ENCODE peak calls at places on chromosomes 6 and 20, in seven cellular contexts. F is retinal pigment epithelial cell, M is tibial artery, N is AG04449, L is choroid plexus epithelial cell, T is fibroblast of pulmonary artery, Y is H7. D is an unnamed sample.

GRCh38 chr6:47092249-47092648 is 50.1 kb upstream of the ADGRF1 start:
- DNase-seq in Y (no peak), T (peak; percentile 48), L (no peak), N (no peak), F (peak; percentile 46), M (no peak), D (no peak)

GRCh38 chr6:18263561-18264337 is 581 bp downstream of the DEK start:
- DNase-seq in L (peak; percentile 53), Y (peak; percentile 88), T (peak; percentile 62), M (peak; percentile 50), F (no peak), N (no peak), D (no peak)

GRCh38 chr6:41779793-41780622 is at the start of gene FRS3:
- DNase-seq in F (peak; percentile 65), M (peak; percentile 97), T (peak; percentile 97), L (peak; percentile 95), Y (peak; percentile 100), N (peak; percentile 31), D (peak; percentile 73)

GRCh38 chr6:169803816-169804340 is 52.5 kb downstream of the ERMARD start:
- DNase-seq in N (no peak), M (no peak), L (no peak), T (no peak), F (no peak), Y (no peak), D (no peak)

GRCh38 chr6:31354248-31354647 is 2.7 kb downstream of the HLA-B start:
- DNase-seq in N (no peak), T (no peak), Y (no peak), L (no peak), M (no peak), F (no peak), D (no peak)

GRCh38 chr20:37081717-37082289 is 14.0 kb downstream of the RBL1 start:
- DNase-seq in F (no peak), M (peak; percentile 31), N (no peak), Y (no peak), T (no peak), L (peak; percentile 52), D (no peak)

GRCh38 chr20:60034231-60035110 is 76.2 kb downstream of the CDH26 start:
- DNase-seq in N (no peak), M (no peak), L (no peak), F (no peak), Y (no peak), T (no peak), D (no peak)

GRCh38 chr6:17866876-17867444 is 120.5 kb downstream of the KIF13A start:
- DNase-seq in L (peak; percentile 68), T (no peak), M (no peak), F (no peak), Y (no peak), N (no peak), D (no peak)

GRCh38 chr6:19866900-19867627 is 29.9 kb downstream of the ID4 start:
- DNase-seq in T (peak; percentile 34), M (no peak), Y (no peak), L (peak; percentile 82), N (no peak), F (peak; percentile 44), D (no peak)

GRCh38 chr20:2708665-2709064 is 16.1 kb downstream of the EBF4 start:
- DNase-seq in Y (no peak), L (no peak), N (no peak), M (no peak), T (no peak), F (no peak), D (no peak)

GRCh38 chr20:62588458-62589149 is 53.7 kb upstream of the SLCO4A1 start:
- DNase-seq in M (no peak), Y (no peak), N (no peak), F (no peak), T (no peak), L (no peak), D (no peak)

GRCh38 chr20:50959543-50960126 is 1.0 kb downstream of the MOCS3 start:
- DNase-seq in Y (no peak), T (no peak), N (no peak), M (no peak), L (no peak), F (no peak), D (no peak)

GRCh38 chr6:143337201-143337949 is 113.1 kb downstream of the ADAT2 start:
- DNase-seq in Y (peak; percentile 71), M (no peak), L (peak; percentile 16), T (peak; percentile 23), N (no peak), F (no peak), D (no peak)

GRCh38 chr20:38272961-38273360 is 12.4 kb upstream of the KIAA1755 start:
- DNase-seq in N (no peak), F (no peak), M (no peak), Y (no peak), L (peak; percentile 91), T (peak; percentile 62), D (peak; percentile 47)

GRCh38 chr6:21984135-21984534 is 312.7 kb downstream of the PRL start:
- DNase-seq in Y (no peak), N (no peak), M (no peak), L (no peak), F (no peak), T (no peak), D (no peak)

GRCh38 chr6:21986703-21987102 is 310.1 kb downstream of the PRL start:
- DNase-seq in F (no peak), L (peak; percentile 38), Y (no peak), T (no peak), M (no peak), N (no peak), D (no peak)

GRCh38 chr6:21984551-21984950 is 312.3 kb downstream of the PRL start:
- DNase-seq in N (no peak), T (no peak), L (no peak), Y (no peak), M (no peak), F (no peak), D (no peak)

GRCh38 chr6:21985904-21986303 is 310.9 kb downstream of the PRL start:
- DNase-seq in M (no peak), Y (no peak), L (no peak), N (no peak), T (no peak), F (no peak), D (no peak)

DNA sequence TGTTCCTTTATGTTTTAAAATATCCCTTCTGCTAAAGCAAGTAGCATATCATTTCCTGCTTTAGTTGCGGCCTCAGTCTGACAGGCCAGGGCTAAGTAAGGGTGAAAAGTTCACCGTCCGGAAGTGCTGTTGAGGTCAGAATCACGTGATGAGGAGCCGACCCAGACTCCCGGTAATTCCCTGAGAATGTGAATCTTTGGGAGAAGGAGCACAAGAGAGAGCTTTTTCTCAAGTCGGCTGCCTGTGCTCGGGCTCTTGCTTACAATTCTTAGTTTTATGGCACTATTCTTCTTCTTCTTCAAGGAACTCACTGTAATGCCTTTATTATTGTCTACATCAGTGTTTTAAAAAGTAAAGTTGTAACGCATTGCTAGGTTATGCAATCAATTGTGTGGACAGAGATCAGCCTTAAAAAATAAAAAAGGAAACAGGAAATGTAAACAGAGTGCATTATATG is 309.3 kb downstream of the PRL start:
- DNase-seq in Y (peak; percentile 50), M (peak; percentile 77), F (peak; percentile 97), N (peak; percentile 82), L (peak; percentile 95), T (peak; percentile 97), D (peak; percentile 62)
- H3K4me3 ChIP-seq in Y (no peak overlapping the region), M (peak overlapping the region; percentile 17), F (peak overlapping the region; percentile 25), N (no peak overlapping the region), L (peak overlapping the region; percentile 44), T (peak overlapping the region; percentile 32), D (no peak overlapping the region)

GRCh38 chr6:138161118-138161433 is 663 bp upstream of the ARFGEF3 start:
- DNase-seq in M (no peak), Y (no peak), F (no peak), T (no peak), L (no peak), N (no peak), D (no peak)
- H3K4me3 ChIP-seq in M (peak overlapping the region; percentile 44), Y (peak overlapping the region; percentile 85), F (peak overlapping the region; percentile 48), T (peak overlapping the region; percentile 30), L (peak overlapping the region; percentile 49), N (peak overlapping the region; percentile 53), D (peak overlapping the region; percentile 71)

GRCh38 chr6:8054276-8054675 is 9.9 kb downstream of the BLOC1S5 start:
- DNase-seq in T (peak; percentile 28), M (no peak), L (no peak), Y (no peak), F (no peak), N (no peak), D (no peak)
- H3K4me3 ChIP-seq in T (no peak overlapping the region), M (no peak overlapping the region), L (no peak overlapping the region), Y (no peak overlapping the region), F (no peak overlapping the region), N (no peak overlapping the region), D (no peak overlapping the region)

GRCh38 chr6:36128793-36129192 is 1.5 kb upstream of the MAPK13 start:
- DNase-seq in T (no peak), Y (peak; percentile 12), N (no peak), L (no peak), F (no peak), M (no peak), D (no peak)

GRCh38 chr6:36131517-36132220 is 1.4 kb downstream of the MAPK13 start:
- DNase-seq in T (peak; percentile 85), Y (peak; percentile 40), M (peak; percentile 24), L (peak; percentile 76), N (no peak), F (no peak), D (peak; percentile 33)

GRCh38 chr6:36129889-36130671 is at the start of gene MAPK13:
- DNase-seq in N (no peak), M (peak; percentile 19), Y (peak; percentile 92), T (peak; percentile 29), F (no peak), L (peak; percentile 45), D (no peak)

GRCh38 chr6:36132221-36132895 is 2.0 kb downstream of the MAPK13 start:
- DNase-seq in M (peak; percentile 15), Y (peak; percentile 37), F (no peak), L (no peak), N (no peak), T (no peak), D (no peak)

GRCh38 chr6:36130672-36131516 is 581 bp downstream of the MAPK13 start:
- DNase-seq in L (peak; percentile 19), T (peak; percentile 34), F (no peak), M (peak; percentile 21), N (no peak), Y (peak; percentile 85), D (no peak)
- H3K4me3 ChIP-seq in L (peak overlapping the region; percentile 47), T (peak overlapping the region; percentile 27), F (peak overlapping the region; percentile 44), M (peak overlapping the region; percentile 31), N (peak overlapping the region; percentile 25), Y (peak overlapping the region; percentile 50), D (peak overlapping the region; percentile 18)

GRCh38 chr6:157493173-157493572 is 112.2 kb downstream of the ZDHHC14 start:
- DNase-seq in F (no peak), N (no peak), T (no peak), L (no peak), M (no peak), Y (no peak), D (no peak)

GRCh38 chr6:157492249-157492648 is 111.3 kb downstream of the ZDHHC14 start:
- DNase-seq in T (no peak), Y (no peak), F (no peak), L (no peak), M (no peak), N (no peak), D (no peak)

GRCh38 chr6:157492741-157493140 is 111.8 kb downstream of the ZDHHC14 start:
- DNase-seq in F (no peak), Y (no peak), T (no peak), N (no peak), M (no peak), L (no peak), D (no peak)

GRCh38 chr6:157493576-157493975 is 112.6 kb downstream of the ZDHHC14 start:
- DNase-seq in F (no peak), Y (no peak), T (no peak), N (no peak), L (no peak), M (no peak), D (no peak)

GRCh38 chr6:157494132-157494705 is 113.2 kb downstream of the ZDHHC14 start:
- DNase-seq in Y (no peak), L (peak; percentile 23), T (no peak), F (no peak), M (no peak), N (no peak), D (no peak)
- H3K4me3 ChIP-seq in Y (no peak overlapping the region), L (no peak overlapping the region), T (no peak overlapping the region), F (no peak overlapping the region), M (no peak overlapping the region), N (no peak overlapping the region), D (no peak overlapping the region)

D was measured in skeletal muscle cell.